ENCODE peak calls at places on chromosomes 3 and 15, in nine cellular contexts. G is adipocyte; Q is spleen; K is heart left ventricle; R is heart right ventricle; D is mesenchymal stem cell; T is stomach; Z is ovary; S is CD4-positive, alpha-beta memory T cell. I is an unnamed sample. For H3K27me3 and H3K4me1, the result is how much of the 10 kb centered on the place peaks cover.

GRCh38 chr3:52400275-52400793 is 44.6 kb downstream of the SEMA3G start:
- DNase-seq in G (no peak), Q (peak), K (peak), R (no peak), D (no peak), T (peak), Z (peak), S (no peak), I (peak)

GRCh38 chr3:30693470-30694120 is 87.2 kb downstream of the TGFBR2 start:
- DNase-seq in G (peak), Q (no peak), K (peak), R (no peak), D (peak), T (no peak), Z (no peak), S (peak), I (peak)

GRCh38 chr3:108528459-108529231 is 18.2 kb upstream of the MYH15 start:
- DNase-seq in G (no peak), Q (no peak), K (no peak), R (no peak), D (peak), T (no peak), Z (no peak), S (no peak), I (no peak)

GRCh38 chr3:45064512-45065372 is 38.6 kb downstream of the CLEC3B start:
- DNase-seq in G (no peak), Q (no peak), K (peak), R (no peak), D (peak), T (no peak), Z (no peak), S (no peak), I (no peak)

GRCh38 chr15:93118904-93119303 is 29.9 kb upstream of the RGMA start:
- DNase-seq in G (no peak), Q (no peak), K (no peak), R (no peak), D (no peak), T (no peak), Z (no peak), S (no peak), I (no peak)

GRCh38 chr3:112013058-112013783 is 14.5 kb downstream of the TAGLN3 start:
- DNase-seq in G (peak), Q (peak), K (peak), R (peak), D (peak), T (peak), Z (peak), S (peak), I (peak)

GRCh38 chr15:68980786-68981185 is 33.7 kb upstream of the NOX5 start:
- DNase-seq in G (no peak), Q (no peak), K (no peak), R (no peak), D (no peak), T (no peak), Z (no peak), S (no peak), I (no peak)

GRCh38 chr15:50886139-50886467 is 22.4 kb upstream of the AP4E1 start:
- DNase-seq in G (no peak), Q (no peak), K (no peak), R (no peak), D (no peak), T (no peak), Z (no peak), S (no peak), I (no peak)

GRCh38 chr3:42176635-42177034 is 85.5 kb downstream of the TRAK1 start:
- DNase-seq in G (no peak), Q (no peak), K (no peak), R (no peak), D (no peak), T (no peak), Z (no peak), S (no peak), I (no peak)

GRCh38 chr3:152524198-152525140 is 255.7 kb downstream of the MBNL1 start:
- DNase-seq in G (peak), Q (no peak), K (no peak), R (no peak), D (peak), T (peak), Z (peak), S (no peak), I (peak)

GRCh38 chr3:105823149-105823866 is 45.5 kb downstream of the CBLB start:
- DNase-seq in G (peak), Q (no peak), K (peak), R (no peak), D (peak), T (no peak), Z (no peak), S (peak), I (peak)

GRCh38 chr3:53493997-53494791 is at the start of gene CACNA1D:
- DNase-seq in G (peak), Q (no peak), K (no peak), R (no peak), D (no peak), T (peak), Z (peak), S (no peak), I (peak)

DNA sequence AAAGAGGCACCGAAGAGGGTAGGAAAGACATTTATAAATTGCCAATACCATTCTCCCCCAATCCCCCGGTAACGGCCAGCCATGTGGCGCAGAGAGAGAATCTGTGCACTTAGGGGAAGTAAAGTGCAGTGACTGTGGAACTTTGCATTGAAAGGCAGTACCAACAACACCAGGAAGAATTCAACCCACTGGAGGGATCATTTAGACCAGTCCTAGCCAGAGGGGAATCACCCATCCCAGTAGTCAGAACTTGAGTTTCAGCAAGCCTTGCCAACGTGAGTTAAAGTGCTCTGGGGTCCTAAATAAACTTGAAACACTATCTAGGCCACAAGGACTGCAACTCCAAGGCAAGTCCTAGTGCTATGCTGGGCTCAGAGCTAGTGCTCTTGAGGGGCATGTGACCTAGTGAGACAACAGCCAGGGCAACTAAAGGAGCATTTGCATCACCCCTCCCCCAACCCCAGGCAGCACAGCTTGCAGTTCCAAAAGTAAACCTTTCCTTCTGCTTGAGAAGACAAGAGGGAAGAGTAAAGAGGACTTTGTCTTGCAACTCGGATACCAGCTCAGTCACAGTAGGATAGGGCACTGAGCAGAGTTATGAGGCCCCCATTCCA is 15.0 kb downstream of the CEP70 start:
- DNase-seq in G (no peak), Q (no peak), K (no peak), R (no peak), D (no peak), T (no peak), Z (no peak), S (no peak), I (no peak)
- H3K4me3 ChIP-seq in G (no peak), Q (no peak), K (no peak), R (no peak), D (no peak), T (no peak), Z (no peak), S (no peak), I (no peak)

GRCh38 chr15:67825880-67826716 is 789 bp downstream of the SKOR1 start:
- DNase-seq in G (no peak), Q (peak), K (no peak), R (no peak), D (no peak), T (no peak), Z (no peak), S (peak), I (no peak)
- H3K27me3 ChIP-seq in G (half or more), Q (half or more), K (half or more), R (half or more), D (half or more), T (half or more), Z (under half), S (half or more), I (half or more)

GRCh38 chr3:58063022-58063421 is 54.8 kb downstream of the FLNB start:
- DNase-seq in G (no peak), Q (no peak), K (no peak), R (no peak), D (no peak), T (no peak), Z (no peak), S (no peak), I (no peak)

GRCh38 chr3:58065700-58066167 is 57.5 kb downstream of the FLNB start:
- DNase-seq in G (no peak), Q (no peak), K (no peak), R (no peak), D (no peak), T (no peak), Z (no peak), S (no peak), I (no peak)

GRCh38 chr3:58066842-58067241 is 58.6 kb downstream of the FLNB start:
- DNase-seq in G (peak), Q (no peak), K (no peak), R (no peak), D (no peak), T (no peak), Z (no peak), S (no peak), I (no peak)

GRCh38 chr3:58063424-58063823 is 55.2 kb downstream of the FLNB start:
- DNase-seq in G (peak), Q (no peak), K (no peak), R (no peak), D (no peak), T (peak), Z (peak), S (no peak), I (peak)

DNA sequence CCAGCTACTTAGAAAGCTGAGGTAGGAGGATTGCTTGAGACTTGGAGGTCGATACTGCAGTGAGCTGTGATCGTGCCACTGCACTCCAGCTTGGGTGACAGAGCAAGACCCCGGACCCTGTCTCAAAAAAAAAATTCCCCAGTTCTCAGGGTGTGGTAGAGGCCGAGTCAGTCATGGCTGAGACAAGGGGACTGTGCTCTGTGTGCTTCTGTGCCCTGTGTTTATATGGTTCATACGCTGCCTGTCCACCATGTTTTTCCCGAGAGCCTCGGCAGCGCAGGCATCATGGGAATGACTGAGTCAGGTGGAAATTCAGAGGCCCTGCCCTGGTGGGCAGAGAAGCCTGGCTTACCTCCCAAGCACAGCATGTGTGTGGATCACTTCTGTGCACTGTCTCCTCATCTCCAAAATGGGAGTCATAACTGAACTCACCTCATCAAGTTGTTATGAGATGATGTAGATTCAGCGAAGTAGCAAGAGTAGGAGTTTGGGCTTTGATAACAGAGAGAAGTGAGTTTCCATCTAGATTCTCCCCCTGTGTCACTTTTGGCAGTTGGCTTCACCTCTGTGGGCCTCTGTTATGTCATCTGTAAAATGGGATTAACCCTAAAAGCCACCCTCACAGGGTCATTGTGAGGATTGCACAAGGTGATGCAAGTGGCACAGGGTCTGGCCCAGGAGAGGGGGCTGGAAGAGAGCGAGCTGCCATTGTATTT is 56.9 kb downstream of the FLNB start:
- DNase-seq in G (no peak), Q (no peak), K (no peak), R (no peak), D (no peak), T (no peak), Z (no peak), S (no peak), I (no peak)
- H3K4me1 ChIP-seq in G (under half), Q (under half), K (half or more), R (half or more), D (under half), T (under half), Z (under half), S (under half), I (under half)

DNA sequence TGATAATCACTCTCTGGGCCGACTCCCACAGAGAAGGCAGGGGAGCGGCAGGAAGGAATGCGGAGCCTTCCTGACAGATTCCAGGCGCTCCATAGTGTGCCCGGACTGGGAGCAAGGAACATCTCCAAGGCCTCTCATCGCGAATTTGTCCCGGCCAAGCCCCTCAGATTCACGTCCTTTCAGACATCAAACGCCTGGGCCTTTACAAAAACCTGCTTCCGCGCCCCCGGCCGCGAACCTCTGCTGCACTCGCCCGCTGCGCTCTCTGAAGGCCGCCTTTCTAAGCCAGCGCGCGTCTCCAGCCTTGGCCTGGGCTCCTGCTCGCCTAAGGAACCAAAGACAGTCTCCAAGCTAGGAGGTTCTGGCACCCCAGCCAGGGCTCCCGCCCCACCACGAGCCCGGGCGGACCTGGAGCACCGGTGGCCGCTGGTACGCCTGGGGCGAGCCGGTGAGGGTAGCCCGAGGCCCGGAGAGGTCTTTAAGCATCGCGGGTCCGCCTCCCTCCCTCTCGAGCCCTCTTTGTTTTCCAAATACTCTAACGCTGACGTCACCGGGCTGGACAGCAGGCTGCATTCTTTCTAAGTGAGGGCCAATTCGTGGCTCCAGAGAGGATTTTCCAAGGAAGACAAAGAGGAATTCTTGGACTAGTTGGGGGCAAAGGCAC is 837 bp downstream of the AMOTL2 start:
- DNase-seq in G (peak), Q (peak), K (peak), R (peak), D (peak), T (peak), Z (peak), S (no peak), I (peak)
- H3K4me3 ChIP-seq in G (peak), Q (peak), K (peak), R (peak), D (peak), T (peak), Z (peak), S (no peak), I (peak)

GRCh38 chr3:113421082-113421481 is 20.2 kb downstream of the CFAP44 start:
- DNase-seq in G (no peak), Q (no peak), K (no peak), R (no peak), D (no peak), T (no peak), Z (no peak), S (no peak), I (no peak)

GRCh38 chr3:113428581-113428980 is 12.7 kb downstream of the CFAP44 start:
- DNase-seq in G (no peak), Q (no peak), K (no peak), R (no peak), D (no peak), T (no peak), Z (no peak), S (no peak), I (no peak)

DNA sequence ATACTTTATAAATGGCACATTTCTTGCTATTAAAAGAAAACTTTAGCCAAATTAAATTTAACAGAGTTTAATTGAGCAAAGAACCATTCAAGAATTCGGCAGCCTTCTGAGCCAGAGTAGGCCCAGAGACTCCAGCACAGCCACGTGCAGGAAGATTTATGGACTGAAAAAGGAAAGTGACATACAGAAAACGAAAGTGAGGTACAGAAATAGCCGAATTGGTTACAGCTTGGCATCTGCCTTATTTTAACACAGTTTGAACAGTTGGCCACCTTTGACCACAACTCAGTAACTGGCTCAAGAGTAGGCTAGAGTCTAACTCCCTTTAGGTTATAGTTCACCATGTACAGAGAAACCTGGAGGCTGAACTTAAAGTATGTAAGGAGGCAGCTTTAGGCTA is 17.6 kb downstream of the CFAP44 start:
- DNase-seq in G (no peak), Q (no peak), K (no peak), R (no peak), D (no peak), T (no peak), Z (no peak), S (no peak), I (no peak)
- H3K27me3 ChIP-seq in G (under half), Q (under half), K (under half), R (under half), D (under half), T (under half), Z (under half), S (under half), I (under half)

I was measured in small intestine.